ENCODE peak calls at places on chromosomes 5 and 9, in five cellular contexts. One of them, this sample, is unnamed.

GRCh38 chr9:129994947-129995346 is 48.0 kb downstream of the FNBP1 start:
- DNase-seq in Caco-2: no peak
- DNase-seq in WERI-Rb-1: no peak
- DNase-seq in choroid plexus epithelial cell: peak
- DNase-seq in lower lobe of right lung: no peak
- DNase-seq in this sample: no peak

GRCh38 chr9:6926436-6926835 is 168.7 kb downstream of the KDM4C start:
- DNase-seq in Caco-2: no peak
- DNase-seq in WERI-Rb-1: no peak
- DNase-seq in choroid plexus epithelial cell: peak
- DNase-seq in lower lobe of right lung: no peak
- DNase-seq in this sample: no peak

GRCh38 chr5:91006708-91007107 is 376.4 kb downstream of the ARRDC3 start:
- DNase-seq in Caco-2: no peak
- DNase-seq in WERI-Rb-1: no peak
- DNase-seq in choroid plexus epithelial cell: no peak
- DNase-seq in lower lobe of right lung: no peak
- DNase-seq in this sample: no peak

GRCh38 chr5:156201793-156202388 is 125.1 kb upstream of the SGCD start:
- DNase-seq in Caco-2: no peak
- DNase-seq in WERI-Rb-1: no peak
- DNase-seq in choroid plexus epithelial cell: peak
- DNase-seq in lower lobe of right lung: no peak
- DNase-seq in this sample: peak

GRCh38 chr5:41435276-41435675 is 75.1 kb downstream of the PLCXD3 start:
- DNase-seq in Caco-2: no peak
- DNase-seq in WERI-Rb-1: no peak
- DNase-seq in choroid plexus epithelial cell: no peak
- DNase-seq in lower lobe of right lung: no peak
- DNase-seq in this sample: no peak

GRCh38 chr5:18968966-18969365 is 1019.0 kb downstream of the CDH18 start:
- DNase-seq in Caco-2: no peak
- DNase-seq in WERI-Rb-1: no peak
- DNase-seq in choroid plexus epithelial cell: no peak
- DNase-seq in lower lobe of right lung: no peak
- DNase-seq in this sample: no peak

GRCh38 chr5:63854076-63854475 is 108.2 kb downstream of the HTR1A start:
- DNase-seq in Caco-2: no peak
- DNase-seq in WERI-Rb-1: no peak
- DNase-seq in choroid plexus epithelial cell: no peak
- DNase-seq in lower lobe of right lung: no peak
- DNase-seq in this sample: no peak

GRCh38 chr5:133247881-133248642 is 196.2 kb downstream of the HSPA4 start:
- DNase-seq in Caco-2: peak
- DNase-seq in WERI-Rb-1: peak
- DNase-seq in choroid plexus epithelial cell: peak
- DNase-seq in lower lobe of right lung: peak
- DNase-seq in this sample: peak

GRCh38 chr5:116456036-116456435 is 118.6 kb downstream of the SEMA6A start:
- DNase-seq in Caco-2: no peak
- DNase-seq in WERI-Rb-1: no peak
- DNase-seq in choroid plexus epithelial cell: no peak
- DNase-seq in lower lobe of right lung: no peak
- DNase-seq in this sample: no peak

GRCh38 chr9:92964981-92965758 is 17.8 kb downstream of the FGD3 start:
- DNase-seq in Caco-2: no peak
- DNase-seq in WERI-Rb-1: no peak
- DNase-seq in choroid plexus epithelial cell: no peak
- DNase-seq in lower lobe of right lung: peak
- DNase-seq in this sample: no peak

GRCh38 chr5:82406200-82406773 is 128.1 kb upstream of the RPS23 start:
- DNase-seq in Caco-2: no peak
- DNase-seq in WERI-Rb-1: no peak
- DNase-seq in choroid plexus epithelial cell: peak
- DNase-seq in lower lobe of right lung: no peak
- DNase-seq in this sample: peak

GRCh38 chr5:133274597-133274935 is 222.8 kb downstream of the HSPA4 start:
- DNase-seq in Caco-2: peak
- DNase-seq in WERI-Rb-1: peak
- DNase-seq in choroid plexus epithelial cell: no peak
- DNase-seq in lower lobe of right lung: no peak
- DNase-seq in this sample: no peak

GRCh38 chr9:37602817-37603216 is 10.4 kb upstream of the TOMM5 start:
- DNase-seq in Caco-2: peak
- DNase-seq in WERI-Rb-1: no peak
- DNase-seq in choroid plexus epithelial cell: no peak
- DNase-seq in lower lobe of right lung: peak
- DNase-seq in this sample: no peak

GRCh38 chr5:115309751-115310370 is 13.4 kb upstream of the CCDC112 start:
- DNase-seq in Caco-2: peak
- DNase-seq in WERI-Rb-1: no peak
- DNase-seq in choroid plexus epithelial cell: peak
- DNase-seq in lower lobe of right lung: no peak
- DNase-seq in this sample: peak

GRCh38 chr5:40502736-40503135 is 177.0 kb upstream of the PTGER4 start:
- DNase-seq in Caco-2: no peak
- DNase-seq in WERI-Rb-1: no peak
- DNase-seq in choroid plexus epithelial cell: no peak
- DNase-seq in lower lobe of right lung: no peak
- DNase-seq in this sample: no peak

GRCh38 chr5:180636403-180637075 is 12.9 kb downstream of the FLT4 start:
- DNase-seq in Caco-2: no peak
- DNase-seq in WERI-Rb-1: no peak
- DNase-seq in choroid plexus epithelial cell: peak
- DNase-seq in lower lobe of right lung: peak
- DNase-seq in this sample: no peak

GRCh38 chr5:78757269-78758053 is 108.9 kb upstream of the LHFPL2 start:
- DNase-seq in Caco-2: peak
- DNase-seq in WERI-Rb-1: no peak
- DNase-seq in choroid plexus epithelial cell: peak
- DNase-seq in lower lobe of right lung: no peak
- DNase-seq in this sample: peak

GRCh38 chr5:140806834-140807775 is at the start of gene PCDHA4:
- DNase-seq in Caco-2: peak
- DNase-seq in WERI-Rb-1: peak
- DNase-seq in choroid plexus epithelial cell: peak
- DNase-seq in lower lobe of right lung: no peak
- DNase-seq in this sample: peak

GRCh38 chr5:61334224-61335196 is 2.5 kb downstream of the ZSWIM6 start:
- DNase-seq in Caco-2: no peak
- DNase-seq in WERI-Rb-1: no peak
- DNase-seq in choroid plexus epithelial cell: peak
- DNase-seq in lower lobe of right lung: no peak
- DNase-seq in this sample: peak

GRCh38 chr9:96249746-96250145 is 52.2 kb downstream of the HSD17B3 start:
- DNase-seq in Caco-2: no peak
- DNase-seq in WERI-Rb-1: no peak
- DNase-seq in choroid plexus epithelial cell: no peak
- DNase-seq in lower lobe of right lung: no peak
- DNase-seq in this sample: no peak

GRCh38 chr9:76799481-76799880 is 35.2 kb downstream of the PCA3 start:
- DNase-seq in Caco-2: peak
- DNase-seq in WERI-Rb-1: no peak
- DNase-seq in choroid plexus epithelial cell: no peak
- DNase-seq in lower lobe of right lung: no peak
- DNase-seq in this sample: no peak

GRCh38 chr5:78887384-78888118 is 97.6 kb downstream of the ARSB start:
- DNase-seq in Caco-2: no peak
- DNase-seq in WERI-Rb-1: no peak
- DNase-seq in choroid plexus epithelial cell: peak
- DNase-seq in lower lobe of right lung: no peak
- DNase-seq in this sample: no peak

GRCh38 chr9:1876891-1877496 is 138.2 kb upstream of the SMARCA2 start:
- DNase-seq in Caco-2: no peak
- DNase-seq in WERI-Rb-1: no peak
- DNase-seq in choroid plexus epithelial cell: no peak
- DNase-seq in lower lobe of right lung: no peak
- DNase-seq in this sample: no peak

GRCh38 chr5:175386526-175386925 is 57.5 kb downstream of the DRD1 start:
- DNase-seq in Caco-2: no peak
- DNase-seq in WERI-Rb-1: no peak
- DNase-seq in choroid plexus epithelial cell: no peak
- DNase-seq in lower lobe of right lung: no peak
- DNase-seq in this sample: no peak

GRCh38 chr5:141811287-141812155 is 66.7 kb downstream of the PCDH1 start:
- DNase-seq in Caco-2: peak
- DNase-seq in WERI-Rb-1: peak
- DNase-seq in choroid plexus epithelial cell: no peak
- DNase-seq in lower lobe of right lung: no peak
- DNase-seq in this sample: no peak

GRCh38 chr9:32413424-32413823 is 29.0 kb downstream of the ACO1 start:
- DNase-seq in Caco-2: no peak
- DNase-seq in WERI-Rb-1: no peak
- DNase-seq in choroid plexus epithelial cell: peak
- DNase-seq in lower lobe of right lung: no peak
- DNase-seq in this sample: peak

GRCh38 chr5:158451203-158451982 is 592.4 kb upstream of the CLINT1 start:
- DNase-seq in Caco-2: no peak
- DNase-seq in WERI-Rb-1: peak
- DNase-seq in choroid plexus epithelial cell: peak
- DNase-seq in lower lobe of right lung: no peak
- DNase-seq in this sample: peak

GRCh38 chr9:121836382-121836885 is 185.0 kb downstream of the DAB2IP start:
- DNase-seq in Caco-2: no peak
- DNase-seq in WERI-Rb-1: no peak
- DNase-seq in choroid plexus epithelial cell: no peak
- DNase-seq in lower lobe of right lung: no peak
- DNase-seq in this sample: no peak

GRCh38 chr9:121839726-121840500 is 188.5 kb downstream of the DAB2IP start:
- DNase-seq in Caco-2: no peak
- DNase-seq in WERI-Rb-1: peak
- DNase-seq in choroid plexus epithelial cell: no peak
- DNase-seq in lower lobe of right lung: no peak
- DNase-seq in this sample: no peak

GRCh38 chr9:121837113-121838010 is 185.9 kb downstream of the DAB2IP start:
- DNase-seq in Caco-2: no peak
- DNase-seq in WERI-Rb-1: peak
- DNase-seq in choroid plexus epithelial cell: peak
- DNase-seq in lower lobe of right lung: no peak
- DNase-seq in this sample: peak

GRCh38 chr9:121840838-121841760 is 189.7 kb downstream of the DAB2IP start:
- DNase-seq in Caco-2: no peak
- DNase-seq in WERI-Rb-1: no peak
- DNase-seq in choroid plexus epithelial cell: no peak
- DNase-seq in lower lobe of right lung: no peak
- DNase-seq in this sample: no peak

GRCh38 chr9:121838757-121839669 is 187.6 kb downstream of the DAB2IP start:
- DNase-seq in Caco-2: no peak
- DNase-seq in WERI-Rb-1: peak
- DNase-seq in choroid plexus epithelial cell: no peak
- DNase-seq in lower lobe of right lung: no peak
- DNase-seq in this sample: no peak
- TF ChIP-seq CTCF in Caco-2: no peak
- TF ChIP-seq CTCF in WERI-Rb-1: peak
- TF ChIP-seq CTCF in choroid plexus epithelial cell: peak
- TF ChIP-seq CTCF in lower lobe of right lung: no peak
- TF ChIP-seq CTCF in this sample: peak

GRCh38 chr9:133117271-133118178 is 3.5 kb downstream of the RALGDS start:
- DNase-seq in Caco-2: no peak
- DNase-seq in WERI-Rb-1: no peak
- DNase-seq in choroid plexus epithelial cell: no peak
- DNase-seq in lower lobe of right lung: peak
- DNase-seq in this sample: no peak

GRCh38 chr9:133116346-133117231 is 4.5 kb downstream of the RALGDS start:
- DNase-seq in Caco-2: no peak
- DNase-seq in WERI-Rb-1: peak
- DNase-seq in choroid plexus epithelial cell: no peak
- DNase-seq in lower lobe of right lung: peak
- DNase-seq in this sample: no peak

GRCh38 chr9:133114886-133115603 is 6.0 kb downstream of the RALGDS start:
- DNase-seq in Caco-2: no peak
- DNase-seq in WERI-Rb-1: peak
- DNase-seq in choroid plexus epithelial cell: no peak
- DNase-seq in lower lobe of right lung: peak
- DNase-seq in this sample: no peak

GRCh38 chr9:133114451-133114885 is 6.6 kb downstream of the RALGDS start:
- DNase-seq in Caco-2: no peak
- DNase-seq in WERI-Rb-1: peak
- DNase-seq in choroid plexus epithelial cell: no peak
- DNase-seq in lower lobe of right lung: peak
- DNase-seq in this sample: no peak

DNA sequence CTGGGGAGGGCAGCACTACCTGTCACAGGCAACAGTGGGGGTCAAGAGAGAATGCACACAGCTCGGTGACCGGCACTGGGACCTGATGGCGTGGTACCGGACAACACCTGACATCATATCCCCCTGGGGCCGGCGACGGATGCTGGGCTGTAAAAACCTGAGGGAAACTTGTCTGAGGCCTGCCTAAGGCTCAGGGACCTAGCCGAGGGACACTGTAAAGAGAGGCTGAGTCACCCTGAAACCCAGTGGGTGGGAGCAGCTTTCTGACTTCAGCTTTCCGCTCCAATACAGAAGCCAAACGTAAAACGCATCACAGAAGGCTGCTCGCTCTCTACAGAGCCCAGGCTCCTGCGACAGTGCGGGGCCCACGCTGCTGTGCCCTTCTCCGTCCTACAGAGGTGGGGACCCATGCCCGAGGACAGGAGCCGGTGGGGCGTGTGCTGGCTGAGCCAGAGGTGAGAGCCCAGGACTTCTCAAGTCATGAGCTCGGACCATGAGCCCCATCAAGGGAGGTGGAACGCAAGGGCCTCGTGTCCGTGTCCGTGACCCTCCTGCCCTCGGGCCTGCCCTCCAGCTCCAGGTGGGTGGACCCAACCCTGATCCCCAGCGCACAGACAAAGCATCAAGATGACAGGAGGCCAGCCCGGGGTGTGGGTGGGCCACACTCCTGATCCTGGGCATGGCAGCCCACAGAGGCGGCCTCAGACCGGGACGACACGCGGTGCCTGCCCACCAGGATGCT is 5.3 kb downstream of the RALGDS start:
- DNase-seq in Caco-2: no peak
- DNase-seq in WERI-Rb-1: peak
- DNase-seq in choroid plexus epithelial cell: peak
- DNase-seq in lower lobe of right lung: peak
- DNase-seq in this sample: no peak
- H3K4me3 ChIP-seq in Caco-2: no peak
- H3K4me3 ChIP-seq in WERI-Rb-1: no peak
- H3K4me3 ChIP-seq in choroid plexus epithelial cell: no peak
- H3K4me3 ChIP-seq in lower lobe of right lung: no peak
- H3K4me3 ChIP-seq in this sample: no peak

GRCh38 chr9:128992995-128993394 is 35.1 kb downstream of the SH3GLB2 start:
- DNase-seq in Caco-2: peak
- DNase-seq in WERI-Rb-1: peak
- DNase-seq in choroid plexus epithelial cell: peak
- DNase-seq in lower lobe of right lung: no peak
- DNase-seq in this sample: peak
- TF ChIP-seq CTCF in Caco-2: peak
- TF ChIP-seq CTCF in WERI-Rb-1: peak
- TF ChIP-seq CTCF in choroid plexus epithelial cell: peak
- TF ChIP-seq CTCF in lower lobe of right lung: no peak
- TF ChIP-seq CTCF in this sample: peak

DNA sequence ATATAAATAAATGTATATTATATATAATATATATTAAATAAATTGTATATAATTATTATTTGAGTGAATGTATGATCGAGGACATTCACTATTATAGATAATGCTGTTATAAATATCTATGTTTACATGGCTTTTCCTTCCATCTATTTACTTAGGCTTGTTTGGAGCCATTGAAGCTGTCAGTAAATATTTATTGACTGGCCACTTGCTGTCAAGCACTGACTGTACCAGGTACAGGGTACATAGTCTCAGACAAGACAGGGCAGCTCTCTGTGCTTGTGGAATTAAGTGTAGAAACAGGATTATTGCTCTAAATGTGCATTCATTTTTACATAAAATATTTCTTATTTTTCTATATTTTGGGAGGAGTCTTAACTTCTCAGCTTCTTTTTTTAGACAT is 16.4 kb downstream of the FAXDC2 start:
- DNase-seq in Caco-2: no peak
- DNase-seq in WERI-Rb-1: no peak
- DNase-seq in choroid plexus epithelial cell: no peak
- DNase-seq in lower lobe of right lung: no peak
- DNase-seq in this sample: no peak
- H3K4me3 ChIP-seq in Caco-2: no peak
- H3K4me3 ChIP-seq in WERI-Rb-1: no peak
- H3K4me3 ChIP-seq in choroid plexus epithelial cell: no peak
- H3K4me3 ChIP-seq in lower lobe of right lung: peak
- H3K4me3 ChIP-seq in this sample: no peak

This sample was measured in fibroblast of pulmonary artery.